ENCODE peak calls at places on chromosomes 12 and 14, in seven cellular contexts. P is osteoblast, Y is astrocyte, H is NB4, D is esophagus squamous epithelium, S is foreskin fibroblast, J is lung. N is an unnamed sample.

GRCh38 chr12:106227641-106228319 is 20.0 kb downstream of the CKAP4 start:
- DNase-seq in P (no peak), Y (no peak), H (peak; percentile 55), D (no peak), S (peak; percentile 31), J (peak; percentile 79), N (peak; percentile 24)

GRCh38 chr12:122982963-122983788 is 2.7 kb downstream of the ARL6IP4 start:
- DNase-seq in P (peak; percentile 85), Y (no peak), H (no peak), D (no peak), S (no peak), J (no peak), N (no peak)

GRCh38 chr12:570949-571794 is 92.1 kb downstream of the NINJ2 start:
- DNase-seq in P (peak; percentile 96), Y (peak; percentile 61), H (no peak), D (no peak), S (peak; percentile 88), J (peak; percentile 77), N (peak; percentile 90)

GRCh38 chr14:99266181-99267178 is 5.5 kb downstream of the BCL11B start:
- DNase-seq in P (peak; percentile 97), Y (peak; percentile 23), H (peak; percentile 80), D (no peak), S (peak; percentile 61), J (peak; percentile 76), N (peak; percentile 58)

GRCh38 chr14:88559852-88560251 is 3.0 kb upstream of the ZC3H14 start:
- DNase-seq in P (peak; percentile 89), Y (peak; percentile 42), H (peak; percentile 27), D (no peak), S (peak; percentile 60), J (no peak), N (peak; percentile 75)

GRCh38 chr12:56234746-56235436 is 5.0 kb downstream of the SLC39A5 start:
- DNase-seq in P (peak; percentile 57), Y (no peak), H (no peak), D (no peak), S (no peak), J (no peak), N (no peak)

GRCh38 chr12:116389990-116390655 is 112.6 kb upstream of the MED13L start:
- DNase-seq in P (peak; percentile 88), Y (peak; percentile 99), H (no peak), D (no peak), S (peak; percentile 91), J (no peak), N (peak; percentile 98)

GRCh38 chr14:33800735-33801163 is 150.1 kb downstream of the EGLN3 start:
- DNase-seq in P (no peak), Y (no peak), H (no peak), D (no peak), S (no peak), J (no peak), N (no peak)

GRCh38 chr14:38127356-38127755 is 80.3 kb upstream of the SSTR1 start:
- DNase-seq in P (no peak), Y (no peak), H (no peak), D (no peak), S (no peak), J (no peak), N (no peak)

DNA sequence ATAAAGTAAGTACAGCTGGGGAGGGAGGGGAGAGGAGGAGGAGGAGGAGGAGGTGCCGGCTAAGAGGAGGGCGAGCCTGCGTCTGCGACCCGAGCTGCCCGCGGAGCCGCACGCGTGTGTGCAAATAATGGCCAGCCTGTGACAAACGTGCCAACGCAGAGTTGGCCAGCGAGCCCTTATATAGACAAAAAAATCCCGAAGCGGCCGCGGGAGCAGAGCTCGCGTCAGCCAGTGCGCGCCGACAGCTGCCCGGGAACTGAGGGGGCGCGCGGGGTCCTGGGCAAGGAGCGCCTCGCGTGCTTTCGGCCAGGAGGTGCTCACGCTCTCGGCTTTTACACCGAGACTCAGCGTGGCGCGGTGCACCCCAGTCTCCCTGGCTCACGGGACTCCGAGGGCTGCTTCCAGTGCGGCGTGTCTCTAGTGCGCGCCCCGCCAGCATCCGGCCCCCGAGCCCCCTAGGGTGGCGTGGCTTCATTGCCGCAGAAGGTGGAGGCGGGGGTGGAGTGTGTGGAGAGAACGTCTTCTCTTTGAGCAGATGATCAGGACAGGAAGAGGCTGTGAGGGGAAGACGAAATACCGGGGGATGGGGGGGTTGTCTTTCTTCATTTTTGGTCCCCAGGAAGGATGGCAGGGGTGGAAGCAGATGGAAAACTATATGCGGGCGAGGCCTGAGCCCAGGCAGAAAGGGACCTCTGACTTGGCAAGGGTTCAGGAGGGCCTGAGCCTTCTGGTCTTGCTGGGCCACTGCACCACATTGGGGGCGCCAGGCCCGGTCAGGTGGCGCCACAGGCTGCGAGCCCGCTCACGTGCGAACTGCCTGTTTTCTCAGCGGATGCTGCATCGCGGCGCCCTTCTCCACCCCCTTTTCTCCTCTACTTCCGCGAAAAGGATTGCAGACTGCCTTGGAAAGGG is 659 bp downstream of the SLC16A7 start:
- DNase-seq in P (peak; percentile 77), Y (peak; percentile 52), H (peak; percentile 84), D (peak; percentile 12), S (peak; percentile 85), J (peak; percentile 68), N (peak; percentile 83)
- TF ChIP-seq CTCF in P (no peak), Y (no peak), H (no peak), D (no peak), S (peak; percentile 6), J (no peak), N (no peak)

GRCh38 chr14:94945615-94946014 is 175.7 kb upstream of the GSC start:
- DNase-seq in P (no peak), Y (no peak), H (no peak), D (no peak), S (no peak), J (no peak), N (no peak)
- H3K4me3 ChIP-seq in P (no peak overlapping the region), Y (no peak overlapping the region), H (no peak overlapping the region), D (no peak overlapping the region), S (no peak overlapping the region), J (no peak overlapping the region), N (no peak overlapping the region)

GRCh38 chr14:95897280-95897679 is 20.6 kb downstream of the TUNAR start:
- DNase-seq in P (no peak), Y (no peak), H (no peak), D (no peak), S (no peak), J (no peak), N (no peak)

GRCh38 chr14:95891742-95892141 is 15.1 kb downstream of the TUNAR start:
- DNase-seq in P (peak; percentile 87), Y (peak; percentile 86), H (no peak), D (no peak), S (peak; percentile 24), J (no peak), N (peak; percentile 52)

GRCh38 chr14:95896628-95897027 is 20.0 kb downstream of the TUNAR start:
- DNase-seq in P (peak; percentile 59), Y (no peak), H (no peak), D (no peak), S (no peak), J (no peak), N (no peak)

GRCh38 chr14:95892142-95892541 is 15.5 kb downstream of the TUNAR start:
- DNase-seq in P (no peak), Y (no peak), H (no peak), D (no peak), S (no peak), J (no peak), N (no peak)

GRCh38 chr14:95895720-95896119 is 19.1 kb downstream of the TUNAR start:
- DNase-seq in P (no peak), Y (no peak), H (peak; percentile 22), D (no peak), S (no peak), J (no peak), N (no peak)
- TF ChIP-seq CTCF in P (peak; percentile 28), Y (peak; percentile 13), H (peak; percentile 15), D (no peak), S (peak; percentile 12), J (no peak), N (peak; percentile 4)

DNA sequence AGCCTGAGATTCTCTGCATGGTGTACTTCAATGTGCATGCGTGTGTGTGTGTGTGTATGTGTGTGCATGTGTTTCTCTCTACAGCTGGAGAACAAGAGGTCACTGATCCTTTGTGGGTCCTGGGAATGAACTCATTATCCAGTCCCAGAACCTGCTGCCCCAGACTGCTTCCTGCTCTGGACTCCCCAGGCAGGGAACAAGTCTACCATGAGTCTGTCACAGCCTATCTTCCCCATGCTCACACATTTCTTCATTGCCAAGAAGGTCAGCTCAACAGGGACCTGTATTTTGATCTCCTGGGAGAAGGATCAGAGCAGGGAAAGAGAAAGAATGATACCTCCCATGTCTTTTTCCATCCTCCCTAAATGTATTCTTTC is 2.9 kb upstream of the AGAP2 start:
- DNase-seq in P (no peak), Y (no peak), H (no peak), D (no peak), S (no peak), J (no peak), N (no peak)
- H3K4me3 ChIP-seq in P (no peak overlapping the region), Y (no peak overlapping the region), H (peak overlapping the region; percentile 74), D (peak overlapping the region; percentile 57), S (no peak overlapping the region), J (no peak overlapping the region), N (no peak overlapping the region)

DNA sequence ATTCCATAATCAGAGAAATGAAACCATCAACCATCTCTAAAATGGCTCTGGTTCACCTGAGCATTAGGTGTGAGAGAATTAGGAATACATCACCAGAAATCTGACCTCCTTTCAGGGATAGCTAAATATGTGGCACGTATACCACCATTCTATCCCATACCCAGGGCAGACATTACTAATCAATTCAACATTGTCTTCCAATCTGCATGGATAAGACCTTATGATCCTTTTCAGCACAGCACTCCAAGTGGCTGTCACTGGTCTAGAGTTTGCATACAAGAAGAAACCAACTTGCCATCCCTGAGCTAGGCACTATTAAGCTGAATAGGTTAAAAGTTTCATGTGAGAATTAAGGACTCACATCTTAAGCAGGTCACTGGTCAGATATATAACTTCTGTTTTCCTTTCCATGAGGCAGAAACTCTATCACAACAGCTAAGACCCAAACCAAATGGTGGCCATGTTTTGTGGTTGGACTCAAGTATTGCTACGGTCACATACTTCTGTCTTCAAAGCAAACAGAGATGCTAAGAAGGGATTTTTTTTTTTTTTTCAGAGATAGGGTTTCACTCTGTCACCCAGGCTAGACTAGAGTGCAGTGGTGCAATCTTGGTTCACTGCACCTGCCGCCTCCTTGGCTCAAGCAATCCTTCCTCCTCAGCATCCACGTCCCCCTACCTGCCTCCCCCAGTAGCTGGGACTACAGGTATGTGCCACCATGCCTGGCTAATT is 249.0 kb downstream of the DPF3 start:
- DNase-seq in P (no peak), Y (no peak), H (peak; percentile 6), D (no peak), S (no peak), J (no peak), N (no peak)
- TF ChIP-seq CTCF in P (no peak), Y (peak; percentile 6), H (no peak), D (no peak), S (no peak), J (no peak), N (no peak)